ENCODE peak calls at places on chromosomes 2 and 18, in six cellular contexts. T, W, I, S, B and M are unnamed samples.

GRCh38 chr2:46871976-46872381 is 43.6 kb downstream of the MCFD2 start:
- DNase-seq in T (no peak), W (no peak), I (no peak), S (no peak), B (no peak), M (no peak)

GRCh38 chr2:174614261-174614660 is 16.7 kb upstream of the WIPF1 start:
- DNase-seq in T (peak; percentile 63), W (no peak), I (peak; percentile 92), S (no peak), B (no peak), M (no peak)

GRCh38 chr2:18412980-18413793 is 147.3 kb downstream of the RDH14 start:
- DNase-seq in T (no peak), W (no peak), I (peak; percentile 77), S (peak; percentile 65), B (no peak), M (no peak)

GRCh38 chr2:180622122-180622918 is 358.1 kb upstream of the UBE2E3 start:
- DNase-seq in T (no peak), W (no peak), I (peak; percentile 65), S (peak; percentile 17), B (no peak), M (no peak)

GRCh38 chr2:172095146-172095904 is 7.4 kb downstream of the DLX2 start:
- DNase-seq in T (no peak), W (peak; percentile 80), I (peak; percentile 95), S (peak; percentile 37), B (peak; percentile 79), M (peak; percentile 88)

GRCh38 chr2:173831312-173832229 is 133.6 kb downstream of the SP3 start:
- DNase-seq in T (no peak), W (peak; percentile 11), I (peak; percentile 54), S (no peak), B (peak; percentile 81), M (no peak)

GRCh38 chr2:75518638-75519465 is 41.9 kb downstream of the EVA1A start:
- DNase-seq in T (no peak), W (no peak), I (peak; percentile 84), S (no peak), B (no peak), M (no peak)

GRCh38 chr18:50374170-50374752 is 585 bp upstream of the SKA1 start:
- DNase-seq in T (no peak), W (no peak), I (no peak), S (no peak), B (no peak), M (no peak)

GRCh38 chr18:11407900-11408299 is 201.5 kb upstream of the SLC35G4 start:
- DNase-seq in T (no peak), W (no peak), I (peak; percentile 67), S (no peak), B (no peak), M (no peak)

GRCh38 chr2:45872211-45872610 is 220.7 kb downstream of the PRKCE start:
- DNase-seq in T (no peak), W (no peak), I (peak; percentile 61), S (no peak), B (no peak), M (no peak)

GRCh38 chr2:188811522-188811921 is 162.7 kb upstream of the COL3A1 start:
- DNase-seq in T (no peak), W (no peak), I (peak; percentile 75), S (no peak), B (no peak), M (no peak)

GRCh38 chr2:24822049-24822706 is 29.0 kb downstream of the CENPO start:
- DNase-seq in T (no peak), W (peak; percentile 85), I (no peak), S (no peak), B (no peak), M (no peak)

GRCh38 chr2:201977651-201978050 is 56.0 kb upstream of the FZD7 start:
- DNase-seq in T (no peak), W (no peak), I (no peak), S (no peak), B (no peak), M (no peak)

GRCh38 chr2:60445684-60446184 is 107.7 kb downstream of the BCL11A start:
- DNase-seq in T (no peak), W (no peak), I (peak; percentile 20), S (no peak), B (no peak), M (no peak)

GRCh38 chr2:30798536-30798991 is 8.7 kb downstream of the CAPN13 start:
- DNase-seq in T (no peak), W (no peak), I (no peak), S (no peak), B (no peak), M (no peak)

GRCh38 chr2:109213646-109214417 is 84.8 kb downstream of the SH3RF3 start:
- DNase-seq in T (peak; percentile 9), W (no peak), I (peak; percentile 86), S (peak; percentile 60), B (peak; percentile 64), M (peak; percentile 84)

GRCh38 chr18:50194623-50195532 is at the start of gene MYO5B:
- DNase-seq in T (no peak), W (peak; percentile 92), I (peak; percentile 5), S (no peak), B (peak; percentile 70), M (peak; percentile 37)

GRCh38 chr2:65129276-65129612 is 662 bp downstream of the RAB1A start:
- DNase-seq in T (no peak), W (no peak), I (peak; percentile 48), S (peak; percentile 37), B (no peak), M (no peak)

GRCh38 chr2:190835303-190835930 is 45.2 kb upstream of the GLS start:
- DNase-seq in T (no peak), W (no peak), I (peak; percentile 94), S (peak; percentile 75), B (peak; percentile 66), M (no peak)

GRCh38 chr2:177161741-177162440 is 50.7 kb upstream of the HNRNPA3 start:
- DNase-seq in T (no peak), W (peak; percentile 24), I (peak; percentile 83), S (peak; percentile 51), B (no peak), M (no peak)

GRCh38 chr2:177165103-177165583 is 47.5 kb upstream of the HNRNPA3 start:
- DNase-seq in T (no peak), W (no peak), I (peak; percentile 79), S (peak; percentile 72), B (peak; percentile 72), M (no peak)

GRCh38 chr2:177165731-177166711 is 46.6 kb upstream of the HNRNPA3 start:
- DNase-seq in T (no peak), W (no peak), I (peak; percentile 60), S (peak; percentile 80), B (peak; percentile 55), M (peak; percentile 23)

GRCh38 chr2:177164131-177164530 is 48.5 kb upstream of the HNRNPA3 start:
- DNase-seq in T (no peak), W (no peak), I (no peak), S (no peak), B (no peak), M (no peak)

GRCh38 chr2:177164584-177165052 is 48.0 kb upstream of the HNRNPA3 start:
- DNase-seq in T (no peak), W (peak; percentile 89), I (peak; percentile 91), S (peak; percentile 92), B (peak; percentile 94), M (peak; percentile 72)
- H3K4me1 ChIP-seq in T (peaks cover 43% of the 10 kb centered on the region), W (peaks cover 2% of the 10 kb centered on the region), I (peaks cover 32% of the 10 kb centered on the region), S (peaks cover 51% of the 10 kb centered on the region), B (no peaks in the 10 kb centered on the region), M (peaks cover 18% of the 10 kb centered on the region)

DNA sequence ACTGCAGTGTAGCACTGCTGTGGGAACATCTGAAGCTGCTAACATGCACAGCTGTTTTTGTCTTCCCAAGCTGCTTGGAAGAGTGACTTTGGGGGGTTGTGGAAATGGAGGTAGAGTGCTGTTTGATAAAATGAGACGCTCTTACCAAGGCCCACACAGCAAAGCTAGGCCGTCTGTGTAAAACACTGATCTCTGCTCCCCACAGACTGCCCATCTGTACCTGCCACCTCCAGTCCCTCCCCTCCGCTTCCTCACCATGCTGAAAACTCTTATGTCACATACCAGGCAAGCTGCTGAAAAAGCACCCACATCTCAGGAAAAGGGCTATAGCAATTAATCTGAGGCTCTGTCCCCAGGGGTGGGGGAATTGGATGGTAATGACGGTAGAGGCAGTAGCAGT is 197.1 kb upstream of the HNRNPA3 start:
- DNase-seq in T (no peak), W (no peak), I (no peak), S (no peak), B (no peak), M (no peak)
- H3K27ac ChIP-seq in T (no peak overlapping the region), W (no peak overlapping the region), I (no peak overlapping the region), S (no peak overlapping the region), B (no peak overlapping the region), M (no peak overlapping the region)

GRCh38 chr2:106542730-106543359 is 55.7 kb downstream of the CD8B2 start:
- DNase-seq in T (peak; percentile 17), W (peak; percentile 77), I (peak; percentile 50), S (peak; percentile 62), B (peak; percentile 86), M (peak; percentile 66)
- H3K4me3 ChIP-seq in T (peak overlapping the region; percentile 36), W (peak overlapping the region; percentile 34), I (no peak overlapping the region), S (no peak overlapping the region), B (peak overlapping the region; percentile 35), M (peak overlapping the region; percentile 32)

GRCh38 chr2:37773354-37773753 is 101.9 kb upstream of the CDC42EP3 start:
- DNase-seq in T (no peak), W (no peak), I (no peak), S (no peak), B (no peak), M (no peak)

GRCh38 chr2:37767051-37767450 is 95.6 kb upstream of the CDC42EP3 start:
- DNase-seq in T (no peak), W (no peak), I (peak; percentile 33), S (no peak), B (no peak), M (no peak)

GRCh38 chr2:37771600-37772088 is 100.2 kb upstream of the CDC42EP3 start:
- DNase-seq in T (no peak), W (no peak), I (peak; percentile 79), S (no peak), B (no peak), M (no peak)

GRCh38 chr2:37768491-37768925 is 97.1 kb upstream of the CDC42EP3 start:
- DNase-seq in T (no peak), W (no peak), I (peak; percentile 94), S (no peak), B (no peak), M (no peak)

DNA sequence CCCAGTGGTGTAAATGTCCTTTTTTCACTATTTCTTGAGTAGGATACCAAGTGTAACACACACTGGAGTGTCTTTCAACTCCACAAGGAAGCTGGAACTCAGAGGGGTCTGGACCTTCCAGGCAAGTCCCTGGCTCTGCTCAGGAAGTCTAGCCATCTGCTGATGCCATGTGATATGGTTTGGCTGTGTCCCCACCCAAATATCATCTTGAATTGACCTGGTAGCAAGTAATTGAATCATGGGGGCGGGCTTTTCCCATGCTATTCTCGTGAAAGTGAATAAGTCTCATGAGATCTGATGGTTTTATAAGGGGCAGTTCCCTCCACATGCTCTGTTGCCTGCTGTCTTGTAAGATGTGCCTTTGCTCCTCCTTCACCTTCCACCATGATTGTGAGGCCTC is 99.4 kb upstream of the CDC42EP3 start:
- DNase-seq in T (no peak), W (no peak), I (no peak), S (no peak), B (no peak), M (no peak)
- H3K4me1 ChIP-seq in T (peaks cover 14% of the 10 kb centered on the region), W (no peaks in the 10 kb centered on the region), I (peaks cover 81% of the 10 kb centered on the region), S (peaks cover 11% of the 10 kb centered on the region), B (peaks cover 8% of the 10 kb centered on the region), M (no peaks in the 10 kb centered on the region)